ENCODE peak calls at places on chromosome 19, in seven cellular contexts. V is fibroblast of lung, O is endothelial cell, C is right atrium auricular region, N is AG09319, I is BE2C, X is A549. H is an unnamed sample.

GRCh38 chr19:11191273-11191755 is 6.0 kb downstream of the KANK2 start:
- DNase-seq in X (peak), V (peak), N (no peak), C (peak), O (no peak), I (peak), H (no peak)

GRCh38 chr19:41882568-41883462 is at the start of gene ARHGEF1:
- DNase-seq in O (peak), X (no peak), N (no peak), C (no peak), I (no peak), V (peak), H (peak)

GRCh38 chr19:15701757-15702589 is 25.9 kb upstream of the OR10H2 start:
- DNase-seq in N (no peak), V (no peak), I (no peak), X (no peak), O (no peak), C (no peak), H (no peak)

GRCh38 chr19:17125728-17126677 is 50.4 kb downstream of the MYO9B start:
- DNase-seq in N (no peak), X (no peak), I (peak), C (peak), O (no peak), V (peak), H (no peak)

GRCh38 chr19:32881766-32882165 is 12.2 kb upstream of the SLC7A9 start:
- DNase-seq in X (no peak), I (no peak), C (peak), V (no peak), O (no peak), N (no peak), H (no peak)

GRCh38 chr19:16369664-16370576 is 45.3 kb downstream of the KLF2 start:
- DNase-seq in V (no peak), C (no peak), I (no peak), X (no peak), N (no peak), O (no peak), H (no peak)

GRCh38 chr19:16273005-16273404 is 51.6 kb upstream of the KLF2 start:
- DNase-seq in N (no peak), V (no peak), O (no peak), I (no peak), X (no peak), C (no peak), H (no peak)

GRCh38 chr19:30105316-30105715 is 163.3 kb downstream of the URI1 start:
- DNase-seq in O (no peak), I (no peak), C (no peak), N (no peak), V (no peak), X (no peak), H (no peak)

GRCh38 chr19:52946322-52947310 is 16.1 kb downstream of the ZNF816 start:
- DNase-seq in V (no peak), X (no peak), C (no peak), I (peak), N (no peak), O (peak), H (peak)

GRCh38 chr19:35074426-35075201 is 33.1 kb downstream of the HPN start:
- DNase-seq in C (no peak), I (no peak), X (no peak), O (no peak), N (no peak), V (no peak), H (no peak)

GRCh38 chr19:23071087-23071511 is 45.7 kb upstream of the ZNF730 start:
- DNase-seq in O (no peak), X (no peak), N (no peak), I (peak), V (peak), C (peak), H (no peak)

GRCh38 chr19:14022469-14022868 is 5.5 kb upstream of the RLN3 start:
- DNase-seq in V (peak), X (no peak), I (no peak), O (no peak), C (no peak), N (no peak), H (no peak)

GRCh38 chr19:14019100-14019499 is 8.8 kb upstream of the RLN3 start:
- DNase-seq in I (no peak), O (no peak), V (no peak), C (no peak), X (no peak), N (no peak), H (no peak)

GRCh38 chr19:14027856-14028450 is at the start of gene RLN3:
- DNase-seq in X (no peak), V (no peak), O (no peak), N (no peak), C (no peak), I (no peak), H (no peak)

GRCh38 chr19:14021474-14021873 is 6.5 kb upstream of the RLN3 start:
- DNase-seq in I (no peak), O (no peak), C (no peak), N (no peak), X (no peak), V (no peak), H (peak)

GRCh38 chr19:14023404-14024235 is 4.3 kb upstream of the RLN3 start:
- DNase-seq in O (peak), V (no peak), I (peak), X (peak), C (no peak), N (no peak), H (peak)
- TF ChIP-seq CTCF in O (peak), V (peak), I (peak), X (peak), C (no peak), N (peak), H (peak)

GRCh38 chr19:18939163-18939562 is 1.9 kb downstream of the HOMER3 start:
- DNase-seq in X (no peak), N (no peak), V (no peak), C (no peak), I (no peak), O (no peak), H (no peak)

GRCh38 chr19:18939922-18940775 is 868 bp downstream of the HOMER3 start:
- DNase-seq in I (no peak), V (peak), N (no peak), O (peak), X (no peak), C (peak), H (peak)

GRCh38 chr19:18941628-18942354 is 774 bp upstream of the HOMER3 start:
- DNase-seq in N (no peak), C (no peak), I (no peak), O (no peak), V (no peak), X (no peak), H (no peak)

GRCh38 chr19:18942692-18943091 is 1.7 kb upstream of the HOMER3 start:
- DNase-seq in X (no peak), I (no peak), N (no peak), C (no peak), V (no peak), O (no peak), H (no peak)

GRCh38 chr19:18940791-18941627 is at the start of gene HOMER3:
- DNase-seq in C (peak), O (peak), X (peak), I (peak), V (peak), N (peak), H (peak)
- TF ChIP-seq CTCF in C (peak), O (no peak), X (peak), I (no peak), V (no peak), N (peak), H (no peak)

GRCh38 chr19:49114630-49115363 is 627 bp downstream of the LIN7B start:
- DNase-seq in N (no peak), O (peak), X (no peak), V (peak), C (peak), I (peak), H (peak)

GRCh38 chr19:49116544-49116943 is 2.4 kb downstream of the LIN7B start:
- DNase-seq in I (no peak), V (no peak), X (no peak), N (no peak), O (no peak), C (no peak), H (no peak)

GRCh38 chr19:49110567-49110966 is 3.6 kb upstream of the LIN7B start:
- DNase-seq in X (no peak), C (no peak), N (no peak), I (no peak), O (no peak), V (no peak), H (no peak)

GRCh38 chr19:49111218-49111998 is 2.8 kb upstream of the LIN7B start:
- DNase-seq in N (no peak), O (no peak), V (no peak), I (no peak), X (no peak), C (no peak), H (no peak)

DNA sequence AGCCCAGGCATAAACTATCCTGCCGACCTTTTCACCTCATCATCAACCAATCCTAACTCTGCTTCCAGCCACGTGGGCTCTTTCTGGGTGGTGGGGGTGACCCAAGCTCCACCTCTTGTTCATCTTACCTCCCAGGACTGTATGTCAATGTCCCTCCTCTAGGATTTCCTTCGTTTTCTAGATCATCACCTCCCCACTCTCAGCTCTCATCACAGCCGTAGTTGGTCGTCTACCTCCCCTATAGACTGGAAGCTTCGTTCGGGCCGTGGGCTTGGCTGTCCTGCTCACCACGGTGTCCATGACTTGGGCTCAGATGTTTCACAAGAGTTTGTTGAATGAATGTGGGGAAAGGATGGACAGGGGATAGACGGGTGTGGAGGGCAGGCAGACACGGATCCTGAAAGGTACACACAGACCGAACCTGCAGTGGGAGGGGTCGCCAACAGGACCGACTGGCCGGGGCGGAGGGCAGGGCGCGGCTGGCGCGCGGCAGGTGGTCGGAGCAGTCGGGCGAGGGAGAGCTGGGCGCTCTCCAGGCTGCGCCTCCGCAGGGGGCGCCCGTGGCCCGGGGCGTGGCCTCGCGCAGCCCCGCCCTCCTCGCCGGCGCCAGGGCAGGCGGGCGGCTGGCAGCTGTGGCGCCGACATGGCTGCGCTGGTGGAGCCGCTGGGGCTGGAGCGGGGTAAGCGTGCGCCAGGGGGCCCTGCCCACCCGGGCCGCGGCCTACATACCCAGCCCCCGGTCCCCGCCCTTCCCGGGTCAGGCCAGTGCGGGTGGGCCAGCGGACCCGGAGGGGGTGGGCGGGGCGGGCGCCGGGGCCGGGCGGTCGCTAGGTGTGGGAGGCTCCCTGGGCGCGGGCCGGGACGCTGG is at the start of gene LIN7B:
- DNase-seq in C (no peak), I (peak), O (peak), V (peak), N (no peak), X (peak), H (peak)
- TF ChIP-seq CTCF in C (peak), I (peak), O (no peak), V (no peak), N (peak), X (peak), H (no peak)

GRCh38 chr19:40217921-40218890 is at the start of gene TTC9B:
- DNase-seq in O (peak), N (no peak), I (peak), X (peak), V (no peak), C (no peak), H (peak)
- TF ChIP-seq CTCF in O (no peak), N (no peak), I (no peak), X (no peak), V (no peak), C (no peak), H (no peak)

GRCh38 chr19:12550951-12551832 is at the start of gene ZNF564:
- DNase-seq in O (peak), I (peak), V (peak), X (peak), N (peak), C (peak), H (peak)
- TF ChIP-seq CTCF in O (no peak), I (no peak), V (no peak), X (no peak), N (no peak), C (no peak), H (no peak)

DNA sequence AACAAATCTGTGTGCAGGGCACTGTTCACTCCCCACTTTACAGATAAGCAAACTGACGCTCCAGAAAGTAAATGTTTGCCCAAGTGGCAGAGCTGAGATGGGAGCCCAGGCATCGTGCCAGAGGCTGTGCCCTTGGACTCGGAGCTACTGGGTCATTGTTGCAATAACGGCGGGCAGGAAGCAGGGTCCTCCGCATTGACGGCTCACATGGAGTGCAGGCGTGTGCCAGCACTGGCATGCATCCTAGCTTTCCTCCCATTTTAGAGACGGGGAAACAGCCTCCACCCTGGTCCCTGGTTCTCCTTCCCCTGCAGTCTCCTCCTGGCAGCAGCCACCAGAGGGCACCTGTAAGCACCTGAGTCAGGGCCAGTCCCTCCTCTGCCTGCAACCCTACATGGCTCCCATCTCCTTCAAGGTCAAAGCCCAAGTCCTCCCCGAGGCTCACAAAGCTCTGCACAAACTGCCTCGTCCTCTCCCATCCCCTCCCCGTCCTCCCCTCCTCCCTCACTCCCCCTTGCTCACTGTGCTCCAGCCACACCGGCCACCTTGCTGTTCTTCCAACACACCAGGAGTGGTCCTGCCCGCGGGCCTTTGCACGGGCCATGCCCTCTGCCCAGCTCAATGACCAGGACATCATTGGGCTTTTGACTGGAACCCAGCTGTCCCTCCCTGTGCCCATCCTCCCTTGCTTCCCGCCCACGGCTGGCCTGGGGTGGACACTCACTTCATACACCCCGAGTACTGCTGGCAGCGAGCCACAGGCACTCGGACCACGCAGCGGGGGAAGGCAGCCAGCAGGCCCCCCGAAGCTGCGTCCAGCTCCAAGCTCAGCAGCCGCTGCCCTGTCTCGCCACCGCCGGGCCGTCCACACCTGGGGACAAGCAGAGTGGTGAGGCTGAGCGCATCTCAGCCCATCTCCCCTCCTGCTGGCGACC is 7.7 kb upstream of the LRG1 start:
- DNase-seq in V (peak), I (peak), O (no peak), N (no peak), C (no peak), X (peak), H (no peak)
- TF ChIP-seq CTCF in V (no peak), I (peak), O (no peak), N (peak), C (no peak), X (peak), H (no peak)

DNA sequence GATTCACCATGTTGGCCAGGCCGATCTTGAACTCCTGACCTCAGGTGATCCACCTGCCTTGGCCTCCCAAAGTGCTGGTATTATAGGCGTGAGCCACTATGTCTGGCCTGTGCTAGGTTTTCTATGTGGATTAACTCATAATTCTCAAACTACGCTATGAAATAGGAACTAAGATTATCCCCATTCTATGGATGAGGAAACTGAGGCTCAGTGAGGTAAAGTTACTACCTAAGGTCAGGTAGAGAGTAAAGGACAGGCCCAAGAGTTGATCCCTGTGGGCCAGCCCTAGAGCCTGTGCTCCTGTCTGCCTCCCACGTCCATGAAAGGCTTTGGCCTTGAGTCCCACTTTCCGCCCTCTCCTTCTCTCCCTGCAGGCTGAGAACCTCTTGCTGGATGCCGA is 20.0 kb downstream of the MARK4 start:
- DNase-seq in V (no peak), I (no peak), N (no peak), X (no peak), O (no peak), C (no peak), H (no peak)
- TF ChIP-seq CTCF in V (no peak), I (no peak), N (no peak), X (no peak), O (no peak), C (no peak), H (no peak)

GRCh38 chr19:5194641-5195040 is 146.0 kb downstream of the PTPRS start:
- DNase-seq in O (no peak), C (no peak), X (no peak), V (no peak), N (no peak), I (no peak), H (no peak)
- TF ChIP-seq CTCF in O (no peak), C (no peak), X (no peak), V (no peak), N (no peak), I (no peak), H (no peak)

GRCh38 chr19:6717036-6717435 is 3.4 kb downstream of the C3 start:
- DNase-seq in X (no peak), I (no peak), C (no peak), V (no peak), N (no peak), O (no peak), H (no peak)
- TF ChIP-seq CTCF in X (no peak), I (no peak), C (no peak), V (no peak), N (no peak), O (no peak), H (no peak)

GRCh38 chr19:38837656-38838121 is 6.1 kb upstream of the ECH1 start:
- DNase-seq in C (no peak), X (peak), I (peak), O (no peak), N (no peak), V (no peak), H (no peak)
- TF ChIP-seq CTCF in C (no peak), X (no peak), I (no peak), O (no peak), N (no peak), V (no peak), H (no peak)

H was measured in nephron progenitor cell.